ENCODE peak calls at places on chromosome 6, in ten cellular contexts. L is adrenal gland, Y is MM.1S, F is GM12865, O is cardiac fibroblast, U is foreskin fibroblast, N is WTC11, X is choroid plexus epithelial cell, Z is AG04450, M is mammary epithelial cell. B is an unnamed sample.

GRCh38 chr6:143092768-143093167 is 32.1 kb downstream of the AIG1 start:
- DNase-seq in N (no peak), X (no peak), O (no peak), L (no peak), Z (no peak), F (no peak), M (no peak), U (no peak), Y (no peak), B (no peak)

GRCh38 chr6:33856034-33856590 is 52.3 kb upstream of the MLN start:
- DNase-seq in U (no peak), N (no peak), Z (no peak), Y (no peak), F (no peak), O (no peak), L (no peak), M (no peak), X (no peak), B (no peak)

GRCh38 chr6:129623008-129623732 is 86.8 kb downstream of the ARHGAP18 start:
- DNase-seq in F (peak; percentile 13), N (no peak), U (no peak), L (no peak), X (no peak), Z (no peak), Y (no peak), M (peak; percentile 79), O (peak; percentile 33), B (no peak)

GRCh38 chr6:32972353-32973143 is 4.2 kb downstream of the BRD2 start:
- DNase-seq in Y (peak; percentile 42), Z (no peak), F (peak; percentile 61), U (no peak), O (no peak), M (no peak), X (no peak), N (peak; percentile 28), L (no peak), B (peak; percentile 38)

GRCh38 chr6:170006524-170007467 is 255.4 kb downstream of the ERMARD start:
- DNase-seq in M (no peak), Z (no peak), Y (no peak), N (peak; percentile 96), L (no peak), O (no peak), X (no peak), F (no peak), U (no peak), B (no peak)

GRCh38 chr6:147973806-147974205 is 368.8 kb upstream of the SASH1 start:
- DNase-seq in N (no peak), Y (no peak), U (no peak), X (peak; percentile 9), Z (no peak), L (no peak), M (no peak), F (no peak), O (no peak), B (no peak)

GRCh38 chr6:139605350-139605749 is 230.9 kb upstream of the CITED2 start:
- DNase-seq in N (no peak), L (peak; percentile 31), Z (peak; percentile 68), O (peak; percentile 96), F (no peak), Y (no peak), X (peak; percentile 92), U (peak; percentile 88), M (peak; percentile 48), B (no peak)

GRCh38 chr6:12047304-12047703 is 35.2 kb downstream of the HIVEP1 start:
- DNase-seq in X (no peak), N (no peak), F (peak; percentile 83), U (no peak), L (no peak), Z (no peak), Y (no peak), O (no peak), M (no peak), B (no peak)

GRCh38 chr6:13873288-13874190 is 51.2 kb upstream of the RNF182 start:
- DNase-seq in O (peak; percentile 15), F (peak; percentile 75), Y (peak; percentile 55), Z (no peak), N (peak; percentile 93), X (peak; percentile 11), L (peak; percentile 43), M (peak; percentile 33), U (no peak), B (peak; percentile 57)

GRCh38 chr6:20377623-20378265 is 23.9 kb upstream of the E2F3 start:
- DNase-seq in X (peak; percentile 78), Z (peak; percentile 53), L (no peak), Y (peak; percentile 71), M (no peak), F (peak; percentile 23), U (peak; percentile 73), O (peak; percentile 55), N (no peak), B (no peak)

GRCh38 chr6:89360415-89360999 is 8.0 kb upstream of the UBE2J1 start:
- DNase-seq in N (no peak), M (peak; percentile 37), X (peak; percentile 53), U (no peak), Y (peak; percentile 75), Z (no peak), L (no peak), F (peak; percentile 74), O (peak; percentile 57), B (no peak)

GRCh38 chr6:68634503-68635411 is at the start of gene ADGRB3:
- DNase-seq in M (peak; percentile 29), O (peak; percentile 73), N (peak; percentile 76), X (peak; percentile 70), Y (peak; percentile 90), F (peak; percentile 82), U (peak; percentile 90), Z (no peak), L (peak; percentile 60), B (peak; percentile 10)

GRCh38 chr6:154821638-154822037 is 88.4 kb downstream of the SCAF8 start:
- DNase-seq in Z (no peak), Y (no peak), N (no peak), O (no peak), M (no peak), F (no peak), X (no peak), L (no peak), U (no peak), B (no peak)

GRCh38 chr6:47628448-47629272 is 69.7 kb upstream of the ADGRF4 start:
- DNase-seq in O (no peak), U (no peak), L (no peak), X (no peak), M (no peak), Z (no peak), F (no peak), N (no peak), Y (no peak), B (no peak)

GRCh38 chr6:47633141-47633540 is 65.2 kb upstream of the ADGRF4 start:
- DNase-seq in X (peak; percentile 26), L (no peak), M (peak; percentile 29), Z (no peak), U (no peak), F (no peak), O (peak; percentile 28), N (no peak), Y (no peak), B (no peak)

GRCh38 chr6:47629954-47630353 is 68.4 kb upstream of the ADGRF4 start:
- DNase-seq in N (no peak), M (no peak), Y (no peak), U (no peak), L (no peak), F (no peak), O (no peak), Z (no peak), X (no peak), B (no peak)

GRCh38 chr6:47630587-47630986 is 67.8 kb upstream of the ADGRF4 start:
- DNase-seq in N (no peak), L (no peak), F (no peak), Z (no peak), M (no peak), Y (no peak), X (no peak), U (no peak), O (no peak), B (no peak)

GRCh38 chr6:47631248-47632196 is 66.9 kb upstream of the ADGRF4 start:
- DNase-seq in Z (no peak), Y (peak; percentile 52), N (no peak), U (no peak), F (peak; percentile 63), X (peak; percentile 67), O (peak; percentile 72), M (peak; percentile 60), L (no peak), B (no peak)
- TF ChIP-seq CTCF in Z (peak; percentile 62), Y (peak; percentile 60), N (peak; percentile 41), U (peak; percentile 26), F (peak; percentile 37), X (peak; percentile 60), O (peak; percentile 34), M (peak; percentile 59), L (peak; percentile 73), B (peak; percentile 70)

DNA sequence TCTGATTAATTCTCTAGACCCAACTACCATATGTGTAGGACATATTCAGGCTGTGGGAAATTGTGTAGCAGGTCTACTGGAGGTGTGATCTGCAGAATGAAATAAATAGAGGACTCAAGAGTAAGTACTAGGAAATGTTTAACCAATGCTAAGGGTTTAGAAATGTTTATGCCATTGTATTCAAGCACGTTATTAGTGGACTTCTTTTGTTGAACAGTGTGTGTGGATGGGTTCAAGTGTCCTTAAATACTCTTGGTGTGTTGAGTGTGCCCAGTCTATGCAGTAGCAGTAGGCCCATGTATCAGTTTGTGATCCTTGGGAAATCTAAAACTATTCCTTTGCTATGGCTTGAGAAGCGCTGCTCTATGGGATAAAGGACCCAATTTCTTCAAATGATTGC is 112.1 kb downstream of the FARS2 start:
- DNase-seq in X (no peak), L (no peak), N (no peak), Y (no peak), Z (no peak), O (no peak), F (no peak), M (no peak), U (no peak), B (no peak)
- TF ChIP-seq CTCF in X (no peak), L (no peak), N (no peak), Y (no peak), Z (no peak), O (no peak), F (no peak), M (no peak), U (no peak), B (no peak)

DNA sequence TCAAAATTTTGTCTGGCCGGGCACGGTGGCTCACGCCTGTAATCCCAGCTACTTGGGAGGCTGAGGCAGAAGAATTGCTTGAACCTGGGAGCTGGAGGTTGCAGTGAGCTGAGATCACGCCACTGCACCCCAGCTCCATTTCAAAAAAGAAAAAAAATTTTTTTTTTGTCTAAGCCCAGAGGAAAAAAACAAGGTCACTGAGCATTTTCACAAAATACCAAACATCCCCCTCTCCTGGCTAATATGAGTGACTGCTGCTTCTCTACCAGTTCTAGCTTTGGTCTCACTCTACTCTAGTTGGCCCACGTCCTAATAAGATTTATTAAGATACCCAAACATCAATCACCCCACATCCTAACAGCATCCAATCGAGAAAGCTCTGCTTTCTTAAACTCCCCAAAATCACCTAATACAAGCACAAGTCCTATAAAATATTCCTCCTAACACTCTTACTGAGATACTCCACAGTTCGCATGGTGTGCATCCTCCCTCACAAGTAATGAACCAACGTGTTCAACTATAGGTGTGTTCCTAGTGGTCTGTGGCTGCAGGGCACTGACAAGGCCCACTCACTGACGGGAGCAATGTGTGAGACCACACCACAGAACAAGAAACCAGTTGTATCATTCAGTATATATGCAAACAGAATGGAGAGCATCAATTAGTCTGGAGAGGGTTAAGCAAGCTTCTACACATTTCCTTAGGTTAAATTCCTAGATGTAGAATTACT is 64.2 kb downstream of the FKBP5 start:
- DNase-seq in Z (no peak), X (peak; percentile 57), F (peak; percentile 22), Y (peak; percentile 24), M (no peak), O (no peak), L (no peak), U (peak; percentile 13), N (no peak), B (no peak)
- TF ChIP-seq CTCF in Z (peak; percentile 48), X (peak; percentile 41), F (peak; percentile 17), Y (peak; percentile 29), M (peak; percentile 8), O (peak; percentile 22), L (peak; percentile 55), U (peak; percentile 36), N (no peak), B (peak; percentile 81)

GRCh38 chr6:138529510-138529909 is 30.2 kb upstream of the NHSL1 start:
- DNase-seq in M (no peak), O (no peak), U (no peak), Y (no peak), L (no peak), N (no peak), Z (no peak), F (no peak), X (no peak), B (no peak)
- TF ChIP-seq CTCF in M (no peak), O (peak; percentile 44), U (no peak), Y (no peak), L (no peak), N (no peak), Z (peak; percentile 9), F (no peak), X (peak; percentile 38), B (no peak)